ENCODE peak calls at places on chromosomes 6 and 20, in six cellular contexts. Z, G, D, E, X and J are unnamed samples.
A peak's percentile ranks its signal among the peaks of the same experiment; 100 is the strongest.

GRCh38 chr6:83609248-83609647 is 96.9 kb downstream of the PRSS35 start:
- DNase-seq in Z (no peak), G (no peak), D (no peak), E (no peak), X (no peak), J (no peak)

GRCh38 chr6:92762414-92763374 is 656.7 kb downstream of the EPHA7 start:
- DNase-seq in Z (no peak), G (no peak), D (peak; percentile 8), E (no peak), X (no peak), J (no peak)

GRCh38 chr6:52503853-52504777 is 72.7 kb downstream of the TRAM2 start:
- DNase-seq in Z (peak; percentile 91), G (no peak), D (no peak), E (no peak), X (no peak), J (no peak)

GRCh38 chr20:15942130-15942529 is 631.1 kb downstream of the KIF16B start:
- DNase-seq in Z (no peak), G (no peak), D (no peak), E (no peak), X (no peak), J (no peak)

GRCh38 chr20:39623584-39624234 is 661.6 kb downstream of the DHX35 start:
- DNase-seq in Z (no peak), G (no peak), D (no peak), E (no peak), X (no peak), J (no peak)

GRCh38 chr6:25153079-25153478 is 126.1 kb upstream of the CARMIL1 start:
- DNase-seq in Z (no peak), G (no peak), D (no peak), E (no peak), X (no peak), J (no peak)

GRCh38 chr6:27145731-27146455 is 101.6 kb upstream of the PRSS16 start:
- DNase-seq in Z (peak; percentile 82), G (no peak), D (peak; percentile 97), E (peak; percentile 46), X (peak; percentile 73), J (peak; percentile 63)

GRCh38 chr6:106746660-106747059 is 117.3 kb downstream of the QRSL1 start:
- DNase-seq in Z (no peak), G (no peak), D (no peak), E (no peak), X (no peak), J (no peak)

GRCh38 chr20:59632426-59633113 is 28.2 kb downstream of the PHACTR3 start:
- DNase-seq in Z (no peak), G (no peak), D (no peak), E (no peak), X (no peak), J (no peak)

GRCh38 chr20:46071573-46071972 is 18.2 kb downstream of the NCOA5 start:
- DNase-seq in Z (no peak), G (no peak), D (no peak), E (no peak), X (no peak), J (no peak)

GRCh38 chr20:33796263-33796906 is 14.8 kb upstream of the CHMP4B start:
- DNase-seq in Z (no peak), G (no peak), D (no peak), E (no peak), X (no peak), J (no peak)

GRCh38 chr6:88492824-88493223 is 326.7 kb upstream of the CNR1 start:
- DNase-seq in Z (no peak), G (no peak), D (peak; percentile 20), E (no peak), X (no peak), J (no peak)

GRCh38 chr20:20664795-20665194 is 47.6 kb downstream of the RALGAPA2 start:
- DNase-seq in Z (no peak), G (no peak), D (peak; percentile 36), E (no peak), X (no peak), J (no peak)

GRCh38 chr6:86380571-86381125 is 556.7 kb upstream of the HTR1E start:
- DNase-seq in Z (no peak), G (no peak), D (no peak), E (no peak), X (no peak), J (no peak)